ENCODE peak calls at places on chromosomes 1 and 21, in eight cellular contexts. M is psoas muscle, E is fibroblast of lung, N is left lung, P is retinal pigment epithelial cell, X is colonic mucosa, F is pancreas, V is ovary. U is an unnamed sample.

GRCh38 chr1:245542365-245542764 is 387.6 kb downstream of the KIF26B start:
- DNase-seq in M (no peak), E (no peak), N (no peak), P (no peak), X (no peak), F (no peak), V (no peak), U (no peak)

GRCh38 chr1:73635021-73635420 is 563.0 kb downstream of the LRRIQ3 start:
- DNase-seq in M (no peak), E (no peak), N (no peak), P (no peak), X (no peak), F (no peak), V (no peak), U (no peak)

GRCh38 chr1:53369034-53369750 is 41.3 kb upstream of the LRP8 start:
- DNase-seq in M (no peak), E (no peak), N (peak; percentile 24), P (no peak), X (no peak), F (no peak), V (peak; percentile 4), U (no peak)

GRCh38 chr21:40166291-40166843 is 299.1 kb downstream of the PCP4 start:
- DNase-seq in M (no peak), E (no peak), N (no peak), P (no peak), X (no peak), F (no peak), V (no peak), U (no peak)

GRCh38 chr1:36109041-36109679 is 15.9 kb downstream of the COL8A2 start:
- DNase-seq in M (no peak), E (peak; percentile 25), N (no peak), P (no peak), X (no peak), F (no peak), V (no peak), U (peak; percentile 61)

GRCh38 chr1:205066221-205066818 is 17.9 kb downstream of the TMEM81 start:
- DNase-seq in M (no peak), E (no peak), N (no peak), P (no peak), X (no peak), F (no peak), V (no peak), U (no peak)

GRCh38 chr1:51512611-51513010 is 6.5 kb downstream of the EPS15 start:
- DNase-seq in M (no peak), E (no peak), N (no peak), P (no peak), X (no peak), F (no peak), V (no peak), U (no peak)

GRCh38 chr1:199995096-199995685 is 32.3 kb upstream of the NR5A2 start:
- DNase-seq in M (no peak), E (no peak), N (no peak), P (no peak), X (no peak), F (no peak), V (no peak), U (no peak)

GRCh38 chr21:17793675-17794123 is 25.5 kb downstream of the C21orf91 start:
- DNase-seq in M (no peak), E (peak; percentile 53), N (no peak), P (no peak), X (no peak), F (no peak), V (no peak), U (no peak)

GRCh38 chr1:9321480-9321849 is 28.8 kb downstream of the SPSB1 start:
- DNase-seq in M (no peak), E (peak; percentile 83), N (no peak), P (peak; percentile 73), X (no peak), F (no peak), V (no peak), U (no peak)

GRCh38 chr1:6342031-6342430 is 51.5 kb downstream of the ACOT7 start:
- DNase-seq in M (no peak), E (no peak), N (no peak), P (no peak), X (no peak), F (no peak), V (no peak), U (no peak)

GRCh38 chr21:39083377-39084008 is 99.8 kb downstream of the PSMG1 start:
- DNase-seq in M (no peak), E (peak; percentile 56), N (peak; percentile 75), P (no peak), X (peak; percentile 87), F (no peak), V (no peak), U (no peak)

GRCh38 chr1:31571340-31572295 is 4.7 kb upstream of the TINAGL1 start:
- DNase-seq in M (no peak), E (no peak), N (no peak), P (no peak), X (peak; percentile 16), F (no peak), V (no peak), U (no peak)

GRCh38 chr21:34762761-34763160 is 94.0 kb downstream of the CLIC6 start:
- DNase-seq in M (no peak), E (peak; percentile 68), N (no peak), P (no peak), X (no peak), F (no peak), V (no peak), U (no peak)
- TF ChIP-seq CTCF in M (no peak), E (peak; percentile 16), N (no peak), P (peak; percentile 10), X (no peak), F (no peak), V (no peak), U (no peak)

DNA sequence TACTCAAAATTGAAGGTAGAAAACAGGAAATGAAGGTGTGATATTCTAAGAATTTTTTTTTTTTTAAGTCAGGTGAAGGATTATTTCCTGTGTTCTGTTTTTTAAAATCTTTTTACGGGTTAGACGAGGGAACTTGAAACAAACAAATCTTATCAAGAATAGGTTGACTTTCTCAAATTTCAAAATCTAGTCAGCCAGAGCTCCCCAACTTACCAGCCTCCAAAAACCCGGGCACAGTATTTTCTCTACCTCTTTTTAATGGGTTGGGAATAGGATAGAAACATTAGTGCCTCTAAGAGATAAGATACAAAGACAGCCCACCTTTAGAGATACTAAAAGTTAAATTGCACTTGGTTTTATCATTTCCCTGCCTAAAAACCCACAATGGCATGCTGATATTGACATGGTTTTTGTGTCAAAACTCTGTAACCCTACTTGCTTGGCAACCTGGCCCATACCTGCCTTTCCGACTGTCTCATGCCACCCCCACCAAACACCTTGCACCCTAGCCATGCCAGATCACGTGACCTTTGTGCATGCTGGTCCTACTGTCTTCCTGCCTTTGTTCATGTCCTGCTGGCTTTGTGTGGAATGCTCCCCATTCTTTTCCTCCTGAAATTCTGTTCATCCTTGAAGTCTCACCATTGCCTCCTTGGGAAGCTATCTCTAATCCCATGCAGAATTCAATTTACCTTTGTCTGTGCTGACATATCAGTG is 4.2 kb downstream of the RCAN3 start:
- DNase-seq in M (no peak), E (no peak), N (no peak), P (no peak), X (no peak), F (no peak), V (no peak), U (no peak)
- H3K4me3 ChIP-seq in M (no peak overlapping the region), E (no peak overlapping the region), N (no peak overlapping the region), P (no peak overlapping the region), X (no peak overlapping the region), F (no peak overlapping the region), V (no peak overlapping the region), U (no peak overlapping the region)

GRCh38 chr1:219405531-219406331 is 207.2 kb downstream of the ZC3H11B start:
- DNase-seq in M (no peak), E (no peak), N (no peak), P (no peak), X (no peak), F (no peak), V (no peak), U (no peak)
- TF ChIP-seq CTCF in M (no peak), E (no peak), N (no peak), P (no peak), X (no peak), F (no peak), V (no peak), U (no peak)

DNA sequence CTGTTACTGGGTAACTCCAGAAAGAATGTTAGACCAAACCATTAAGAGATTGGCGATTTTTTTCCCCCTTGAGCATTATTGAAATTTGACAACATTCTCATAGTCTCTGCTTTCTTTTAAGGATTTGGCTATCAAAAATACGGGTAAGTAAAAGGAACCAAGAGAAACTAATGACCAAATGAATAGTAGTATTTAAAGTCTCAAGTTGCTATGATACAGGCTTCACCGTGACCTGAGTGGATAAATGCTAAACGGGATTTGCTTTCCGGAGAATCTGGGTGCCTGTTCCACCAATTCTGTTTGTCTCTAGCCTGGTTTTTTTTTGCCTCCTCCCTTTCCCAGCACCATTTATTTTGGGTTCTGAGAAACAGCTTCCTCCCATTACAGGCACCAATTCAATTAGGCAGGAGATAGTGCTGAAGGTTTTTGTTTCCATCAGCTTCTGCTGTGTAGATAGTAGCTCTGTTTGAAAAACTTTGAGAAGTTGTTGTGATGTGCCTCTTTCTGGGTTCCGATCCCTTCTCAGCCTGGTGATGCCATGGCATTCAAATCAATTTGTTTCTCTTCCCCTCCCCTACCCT is 108.9 kb downstream of the NFIA start:
- DNase-seq in M (no peak), E (no peak), N (no peak), P (no peak), X (no peak), F (no peak), V (no peak), U (no peak)
- H3K4me3 ChIP-seq in M (no peak overlapping the region), E (no peak overlapping the region), N (no peak overlapping the region), P (no peak overlapping the region), X (no peak overlapping the region), F (no peak overlapping the region), V (no peak overlapping the region), U (no peak overlapping the region)

GRCh38 chr1:215151841-215152240 is 69.3 kb downstream of the KCNK2 start:
- DNase-seq in M (no peak), E (no peak), N (no peak), P (no peak), X (no peak), F (no peak), V (no peak), U (no peak)

GRCh38 chr1:215143497-215143896 is 61.0 kb downstream of the KCNK2 start:
- DNase-seq in M (no peak), E (no peak), N (no peak), P (no peak), X (no peak), F (no peak), V (no peak), U (no peak)

GRCh38 chr1:215141460-215141859 is 58.9 kb downstream of the KCNK2 start:
- DNase-seq in M (no peak), E (no peak), N (no peak), P (no peak), X (no peak), F (no peak), V (no peak), U (no peak)

GRCh38 chr1:215147024-215147423 is 64.5 kb downstream of the KCNK2 start:
- DNase-seq in M (no peak), E (no peak), N (no peak), P (no peak), X (no peak), F (no peak), V (no peak), U (no peak)

GRCh38 chr1:215146252-215146975 is 63.9 kb downstream of the KCNK2 start:
- DNase-seq in M (no peak), E (peak; percentile 70), N (no peak), P (peak; percentile 4), X (peak; percentile 20), F (no peak), V (no peak), U (peak; percentile 5)
- TF ChIP-seq CTCF in M (no peak), E (peak; percentile 56), N (peak; percentile 16), P (peak; percentile 68), X (no peak), F (peak; percentile 18), V (no peak), U (peak; percentile 55)

U was measured in kidney epithelial cell.